ENCODE peak calls at places on chromosomes 5 and 9, in seven cellular contexts. R, B, K, W, T, Y and D are unnamed samples.

GRCh38 chr9:133771486-133772482 is 33.6 kb upstream of the SARDH start:
- DNase-seq in Y (no peak), R (no peak), K (no peak), B (no peak), T (no peak), W (no peak), D (no peak)

GRCh38 chr9:90326219-90326618 is 316.4 kb downstream of the DIRAS2 start:
- DNase-seq in R (peak; percentile 61), T (no peak), W (peak; percentile 37), B (no peak), Y (peak; percentile 16), K (no peak), D (no peak)

GRCh38 chr5:72485366-72486052 is 21.7 kb downstream of the ZNF366 start:
- DNase-seq in R (no peak), T (no peak), K (no peak), Y (no peak), W (no peak), B (no peak), D (no peak)

GRCh38 chr9:87504938-87505337 is 7.3 kb downstream of the DAPK1 start:
- DNase-seq in B (no peak), Y (no peak), R (no peak), K (no peak), T (no peak), W (no peak), D (no peak)

GRCh38 chr5:127425868-127426267 is 91.6 kb upstream of the PRRC1 start:
- DNase-seq in W (no peak), Y (no peak), K (no peak), B (no peak), T (no peak), R (no peak), D (no peak)

GRCh38 chr5:124748687-124749594 is 2.5 kb upstream of the ZNF608 start:
- DNase-seq in W (peak; percentile 91), B (peak; percentile 84), R (peak; percentile 93), T (peak; percentile 92), K (peak; percentile 92), Y (peak; percentile 91), D (no peak)

GRCh38 chr9:119556129-119556875 is 187.1 kb upstream of the BRINP1 start:
- DNase-seq in Y (peak; percentile 24), R (peak; percentile 44), B (peak; percentile 52), K (peak; percentile 87), T (no peak), W (peak; percentile 18), D (peak; percentile 32)

GRCh38 chr5:131509811-131510210 is 125.2 kb downstream of the RAPGEF6 start:
- DNase-seq in W (no peak), T (no peak), K (no peak), R (no peak), B (no peak), Y (no peak), D (no peak)

GRCh38 chr5:175868348-175868723 is 3.0 kb upstream of the CPLX2 start:
- DNase-seq in Y (no peak), T (no peak), R (no peak), B (no peak), W (no peak), K (no peak), D (no peak)

GRCh38 chr5:87872986-87873385 is 395.7 kb downstream of the TMEM161B start:
- DNase-seq in Y (no peak), R (no peak), B (no peak), T (no peak), K (no peak), W (no peak), D (no peak)

GRCh38 chr5:50745221-50745620 is 78.8 kb downstream of the PARP8 start:
- DNase-seq in K (no peak), B (no peak), W (no peak), Y (no peak), R (no peak), T (no peak), D (no peak)

GRCh38 chr5:78647411-78647818 is 1.2 kb downstream of the LHFPL2 start:
- DNase-seq in Y (peak; percentile 46), K (peak; percentile 45), W (peak; percentile 47), B (no peak), R (peak; percentile 53), T (no peak), D (no peak)

GRCh38 chr5:139711067-139711851 is 63.1 kb downstream of the CXXC5 start:
- DNase-seq in W (peak; percentile 28), B (peak; percentile 63), K (peak; percentile 55), Y (no peak), T (no peak), R (no peak), D (peak; percentile 92)

GRCh38 chr9:84258371-84258770 is 82.2 kb downstream of the SLC28A3 start:
- DNase-seq in K (no peak), B (no peak), Y (no peak), R (no peak), T (no peak), W (no peak), D (no peak)

GRCh38 chr5:34487956-34488355 is 168.2 kb upstream of the RAI14 start:
- DNase-seq in Y (no peak), K (no peak), R (no peak), W (no peak), B (no peak), T (no peak), D (no peak)

GRCh38 chr5:34487202-34487879 is 168.8 kb upstream of the RAI14 start:
- DNase-seq in B (no peak), K (peak; percentile 55), Y (peak; percentile 96), W (peak; percentile 97), T (no peak), R (peak; percentile 94), D (no peak)

GRCh38 chr5:34488984-34489383 is 167.1 kb upstream of the RAI14 start:
- DNase-seq in R (no peak), K (no peak), B (no peak), W (no peak), T (no peak), Y (no peak), D (no peak)

GRCh38 chr5:34491251-34491620 is 164.9 kb upstream of the RAI14 start:
- DNase-seq in T (no peak), Y (no peak), R (no peak), K (no peak), W (peak; percentile 44), B (no peak), D (no peak)

DNA sequence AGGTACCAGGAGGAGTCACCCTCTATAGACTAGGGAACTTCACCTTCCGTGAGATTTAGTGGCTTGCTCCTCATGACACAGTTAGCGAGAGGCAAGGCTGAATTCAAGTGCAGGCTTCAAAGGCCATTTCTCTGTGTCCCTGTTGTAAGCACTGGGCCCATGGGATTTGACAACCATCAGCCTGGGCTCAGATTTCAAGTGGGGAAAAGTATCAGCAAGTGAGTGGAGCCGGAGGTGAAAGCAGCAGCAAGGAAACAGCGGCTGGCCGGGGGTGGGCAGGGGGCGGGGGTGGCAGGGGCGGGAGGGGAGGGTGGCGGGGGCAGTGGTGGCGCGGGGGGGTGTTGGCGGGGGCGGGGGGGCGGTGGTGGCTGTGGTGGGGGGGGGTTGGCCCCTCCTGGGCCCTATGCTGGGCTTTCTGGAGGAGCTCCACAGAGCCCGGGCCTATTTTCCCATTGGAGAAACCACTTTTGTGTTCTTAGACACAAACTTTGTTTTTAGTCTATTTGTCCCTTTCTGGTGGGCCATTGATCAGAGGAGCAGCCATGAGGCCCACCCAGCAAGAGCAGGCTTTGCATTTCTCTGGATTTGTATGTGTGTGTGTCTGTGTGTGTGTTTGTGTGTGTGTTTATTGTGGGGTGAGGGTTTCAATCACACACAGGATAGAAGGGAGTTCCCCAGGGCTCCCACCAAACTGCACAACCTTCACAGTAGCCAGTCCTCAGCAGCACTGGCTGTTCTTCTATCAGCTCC is 165.5 kb upstream of the RAI14 start:
- DNase-seq in Y (no peak), W (no peak), T (no peak), R (peak; percentile 51), K (no peak), B (no peak), D (no peak)
- H3K27ac ChIP-seq in Y (no peak overlapping the region), W (peak overlapping the region; percentile 41), T (no peak overlapping the region), R (no peak overlapping the region), K (peak overlapping the region; percentile 58), B (no peak overlapping the region), D (no peak overlapping the region)

GRCh38 chr9:129550199-129550839 is 70.6 kb downstream of the C9orf50 start:
- DNase-seq in K (peak; percentile 91), R (peak; percentile 77), B (no peak), W (peak; percentile 70), Y (peak; percentile 72), T (no peak), D (no peak)
- TF ChIP-seq CTCF in K (no peak), R (no peak), B (no peak), W (no peak), Y (no peak), T (no peak), D (no peak)

DNA sequence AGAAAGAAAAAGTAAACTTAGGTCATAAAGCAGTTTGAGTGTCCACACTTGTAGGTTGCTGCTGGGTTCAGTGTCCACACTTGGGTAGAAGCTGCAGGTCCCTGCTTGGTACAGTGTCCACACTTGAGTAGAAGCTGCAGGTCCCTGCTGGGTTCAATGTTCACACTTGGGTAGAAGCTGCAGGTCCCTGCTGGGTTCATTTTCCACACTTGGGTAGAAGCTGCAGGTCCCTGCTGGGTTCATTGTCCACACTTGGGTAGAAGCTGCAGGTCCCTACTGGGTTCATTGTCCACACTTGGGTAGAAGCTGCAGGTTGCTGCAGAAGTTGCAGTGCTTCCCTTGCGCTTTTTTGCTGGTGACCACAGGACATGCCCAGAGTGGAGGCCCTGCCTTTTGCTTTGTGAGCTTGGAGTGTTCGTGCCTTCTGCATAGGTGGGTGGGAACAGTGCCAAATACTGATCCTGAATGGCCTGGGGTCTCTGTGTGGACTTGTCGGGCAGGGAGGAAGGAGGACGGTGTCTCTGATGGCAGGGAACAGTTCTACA is 120.6 kb downstream of the EHMT1 start:
- DNase-seq in Y (no peak), R (no peak), W (no peak), B (no peak), K (no peak), T (no peak), D (no peak)
- H4K20me1 ChIP-seq in Y (peaks cover 46% of the 10 kb centered on the region), R (no peaks in the 10 kb centered on the region), W (peaks cover 13% of the 10 kb centered on the region), B (no peaks in the 10 kb centered on the region), K (no peaks in the 10 kb centered on the region), T (no peaks in the 10 kb centered on the region), D (peaks cover 14% of the 10 kb centered on the region)

GRCh38 chr5:157271740-157272271 is 5.9 kb downstream of the CYFIP2 start:
- DNase-seq in B (peak; percentile 98), K (no peak), Y (no peak), R (no peak), T (no peak), W (no peak), D (peak; percentile 97)
- H3K27ac ChIP-seq in B (peak overlapping the region; percentile 97), K (no peak overlapping the region), Y (no peak overlapping the region), R (no peak overlapping the region), T (no peak overlapping the region), W (no peak overlapping the region), D (peak overlapping the region; percentile 97)

DNA sequence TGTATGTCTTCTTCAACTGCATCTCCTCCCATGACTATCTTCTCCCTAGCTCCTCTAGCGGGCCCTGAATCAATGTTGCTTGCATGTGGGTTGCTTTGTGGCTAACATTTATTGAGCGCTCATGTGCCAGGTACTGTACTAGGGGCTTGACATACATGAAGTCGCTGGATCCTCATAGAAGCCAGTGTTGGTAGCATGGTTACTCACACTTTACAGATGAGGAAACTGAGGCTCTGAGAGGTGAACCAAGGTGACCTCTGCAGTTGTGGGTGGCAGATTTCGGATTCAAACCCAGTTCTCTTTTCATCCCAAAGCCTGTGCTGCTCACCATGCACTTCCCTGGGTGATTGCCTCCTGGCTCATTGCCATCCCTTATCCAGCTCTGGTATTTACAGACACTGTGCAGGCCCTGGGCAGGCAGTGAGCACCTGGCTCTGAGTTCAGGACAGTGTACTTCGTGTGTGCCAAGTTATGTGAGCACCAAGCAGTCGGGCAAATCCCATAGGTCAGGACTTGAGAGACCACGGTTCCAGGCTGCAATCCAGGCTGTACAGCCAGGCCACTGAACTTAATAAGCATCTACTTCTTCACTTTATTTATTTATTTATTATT is 1.3 kb downstream of the LRSAM1 start:
- DNase-seq in Y (peak; percentile 25), K (peak; percentile 51), W (peak; percentile 17), R (peak; percentile 43), T (no peak), B (no peak), D (no peak)
- TF ChIP-seq CTCF in Y (no peak), K (no peak), W (no peak), R (no peak), T (no peak), B (no peak), D (no peak)

GRCh38 chr9:136814725-136815421 is 7.1 kb downstream of the RABL6 start:
- DNase-seq in R (no peak), B (no peak), W (no peak), Y (no peak), K (no peak), T (no peak), D (no peak)
- H4K20me1 ChIP-seq in R (no peaks in the 10 kb centered on the region), B (no peaks in the 10 kb centered on the region), W (peaks cover 21% of the 10 kb centered on the region), Y (peaks cover 70% of the 10 kb centered on the region), K (peaks cover 21% of the 10 kb centered on the region), T (no peaks in the 10 kb centered on the region), D (peaks cover 24% of the 10 kb centered on the region)